ENCODE peak calls at places on chromosomes 13 and 19, in eight cellular contexts. S is epithelial cell of esophagus, I is GM12864, W is PC-3, F is ascending aorta, P is Peyer's patch, E is HCT116, B is fibroblast of villous mesenchyme. J is an unnamed sample.

GRCh38 chr13:71477735-71478134 is 389.3 kb downstream of the DACH1 start:
- DNase-seq in S (peak), I (no peak), W (peak), F (no peak), P (no peak), E (peak), B (no peak), J (no peak)

GRCh38 chr13:75715598-75716523 is 79.7 kb downstream of the LMO7 start:
- DNase-seq in S (peak), I (no peak), W (peak), F (no peak), P (no peak), E (no peak), B (peak), J (no peak)

GRCh38 chr19:33395561-33396550 is 22.3 kb downstream of the CEBPG start:
- DNase-seq in S (no peak), I (no peak), W (no peak), F (no peak), P (no peak), E (no peak), B (no peak), J (no peak)

GRCh38 chr19:55347442-55348009 is 7.0 kb downstream of the COX6B2 start:
- DNase-seq in S (no peak), I (no peak), W (no peak), F (no peak), P (no peak), E (no peak), B (no peak), J (no peak)

GRCh38 chr19:11261431-11261901 is 858 bp downstream of the DOCK6 start:
- DNase-seq in S (no peak), I (no peak), W (no peak), F (no peak), P (no peak), E (no peak), B (no peak), J (no peak)

GRCh38 chr19:7888145-7888825 is at the start of gene LRRC8E:
- DNase-seq in S (peak), I (no peak), W (peak), F (no peak), P (peak), E (no peak), B (peak), J (no peak)

GRCh38 chr13:39956036-39956435 is 300.6 kb downstream of the COG6 start:
- DNase-seq in S (peak), I (no peak), W (no peak), F (no peak), P (no peak), E (no peak), B (no peak), J (no peak)

GRCh38 chr13:47039106-47039505 is 142.3 kb upstream of the HTR2A start:
- DNase-seq in S (peak), I (no peak), W (peak), F (no peak), P (no peak), E (no peak), B (peak), J (no peak)

GRCh38 chr13:113823771-113824170 is 40.1 kb downstream of the GAS6 start:
- DNase-seq in S (no peak), I (no peak), W (no peak), F (no peak), P (no peak), E (no peak), B (no peak), J (no peak)

GRCh38 chr13:44278164-44278563 is 95.5 kb upstream of the SERP2 start:
- DNase-seq in S (no peak), I (no peak), W (no peak), F (no peak), P (no peak), E (no peak), B (no peak), J (no peak)

GRCh38 chr19:41548954-41549688 is 26.8 kb upstream of the CEACAM21 start:
- DNase-seq in S (no peak), I (no peak), W (no peak), F (no peak), P (peak), E (no peak), B (no peak), J (no peak)

GRCh38 chr19:2087621-2088100 is 8.5 kb downstream of the MOB3A start:
- DNase-seq in S (no peak), I (no peak), W (no peak), F (no peak), P (peak), E (no peak), B (no peak), J (no peak)

GRCh38 chr13:26557393-26558073 is at the start of gene WASF3:
- DNase-seq in S (peak), I (peak), W (peak), F (peak), P (peak), E (peak), B (peak), J (peak)

GRCh38 chr13:67150608-67151007 is 79.5 kb downstream of the PCDH9 start:
- DNase-seq in S (peak), I (no peak), W (no peak), F (no peak), P (no peak), E (no peak), B (no peak), J (peak)

GRCh38 chr13:39025433-39025839 is 12.5 kb downstream of the PROSER1 start:
- DNase-seq in S (no peak), I (no peak), W (peak), F (no peak), P (no peak), E (no peak), B (no peak), J (peak)

GRCh38 chr13:36766295-36766694 is 52.7 kb upstream of the RFXAP start:
- DNase-seq in S (peak), I (no peak), W (peak), F (no peak), P (no peak), E (peak), B (peak), J (no peak)

DNA sequence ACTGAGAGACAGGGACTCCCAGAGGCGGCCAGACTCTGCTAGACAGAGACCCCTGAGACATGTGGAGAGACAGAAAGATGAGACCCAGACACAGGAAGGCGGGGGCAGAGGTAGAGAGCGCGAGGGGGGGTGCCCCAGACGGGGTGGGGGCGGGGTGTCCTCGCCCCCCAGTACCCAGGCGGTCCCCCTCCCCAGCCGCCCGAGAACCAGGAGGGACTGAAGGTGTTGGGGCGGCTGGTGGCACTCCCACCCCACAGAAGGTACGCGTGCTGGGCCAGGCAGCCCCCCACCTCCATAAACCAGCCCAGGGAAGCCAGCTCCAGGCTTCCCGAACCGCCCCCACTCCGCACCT is 336 bp downstream of the SLC8A2 start:
- DNase-seq in S (no peak), I (no peak), W (no peak), F (no peak), P (no peak), E (no peak), B (no peak), J (no peak)
- H3K4me3 ChIP-seq in S (no peak), I (no peak), W (no peak), F (peak), P (no peak), E (no peak), B (no peak), J (no peak)

GRCh38 chr13:45280751-45281634 is 60.0 kb downstream of the TPT1 start:
- DNase-seq in S (peak), I (peak), W (peak), F (no peak), P (peak), E (peak), B (peak), J (peak)
- TF ChIP-seq CTCF in S (peak), I (peak), W (peak), F (peak), P (no peak), E (peak), B (peak), J (peak)

GRCh38 chr19:3950871-3951861 is 18.3 kb downstream of the NMRK2 start:
- DNase-seq in S (no peak), I (no peak), W (no peak), F (no peak), P (no peak), E (no peak), B (no peak), J (no peak)
- H3K4me3 ChIP-seq in S (no peak), I (no peak), W (no peak), F (peak), P (no peak), E (no peak), B (no peak), J (no peak)

GRCh38 chr19:17340871-17341357 is 3.6 kb downstream of the GTPBP3 start:
- DNase-seq in S (no peak), I (no peak), W (no peak), F (no peak), P (no peak), E (no peak), B (no peak), J (no peak)
- TF ChIP-seq CTCF in S (no peak), I (no peak), W (no peak), F (no peak), P (no peak), E (peak), B (no peak), J (no peak)

GRCh38 chr19:48516536-48516935 is 4.9 kb upstream of the LMTK3 start:
- DNase-seq in S (no peak), I (no peak), W (no peak), F (no peak), P (no peak), E (no peak), B (no peak), J (no peak)

GRCh38 chr19:48513289-48514122 is 1.9 kb upstream of the LMTK3 start:
- DNase-seq in S (peak), I (peak), W (peak), F (no peak), P (peak), E (peak), B (peak), J (no peak)

GRCh38 chr19:48511800-48512503 is at the start of gene LMTK3:
- DNase-seq in S (no peak), I (no peak), W (peak), F (no peak), P (peak), E (no peak), B (no peak), J (no peak)

GRCh38 chr19:48512504-48513288 is 1.1 kb upstream of the LMTK3 start:
- DNase-seq in S (no peak), I (no peak), W (no peak), F (no peak), P (no peak), E (no peak), B (no peak), J (no peak)

GRCh38 chr19:48514123-48514458 is 2.5 kb upstream of the LMTK3 start:
- DNase-seq in S (no peak), I (no peak), W (no peak), F (no peak), P (no peak), E (no peak), B (no peak), J (no peak)
- H3K4me3 ChIP-seq in S (no peak), I (peak), W (peak), F (peak), P (peak), E (peak), B (peak), J (no peak)

GRCh38 chr19:16380943-16381755 is 56.5 kb downstream of the KLF2 start:
- DNase-seq in S (no peak), I (no peak), W (no peak), F (no peak), P (no peak), E (no peak), B (no peak), J (no peak)

GRCh38 chr19:16381756-16382401 is 57.3 kb downstream of the KLF2 start:
- DNase-seq in S (no peak), I (no peak), W (no peak), F (peak), P (no peak), E (no peak), B (peak), J (no peak)

GRCh38 chr19:16384688-16385087 is 60.1 kb downstream of the KLF2 start:
- DNase-seq in S (no peak), I (no peak), W (no peak), F (no peak), P (no peak), E (no peak), B (no peak), J (no peak)

GRCh38 chr19:16383584-16384161 is 59.0 kb downstream of the KLF2 start:
- DNase-seq in S (no peak), I (no peak), W (no peak), F (no peak), P (no peak), E (no peak), B (no peak), J (no peak)

DNA sequence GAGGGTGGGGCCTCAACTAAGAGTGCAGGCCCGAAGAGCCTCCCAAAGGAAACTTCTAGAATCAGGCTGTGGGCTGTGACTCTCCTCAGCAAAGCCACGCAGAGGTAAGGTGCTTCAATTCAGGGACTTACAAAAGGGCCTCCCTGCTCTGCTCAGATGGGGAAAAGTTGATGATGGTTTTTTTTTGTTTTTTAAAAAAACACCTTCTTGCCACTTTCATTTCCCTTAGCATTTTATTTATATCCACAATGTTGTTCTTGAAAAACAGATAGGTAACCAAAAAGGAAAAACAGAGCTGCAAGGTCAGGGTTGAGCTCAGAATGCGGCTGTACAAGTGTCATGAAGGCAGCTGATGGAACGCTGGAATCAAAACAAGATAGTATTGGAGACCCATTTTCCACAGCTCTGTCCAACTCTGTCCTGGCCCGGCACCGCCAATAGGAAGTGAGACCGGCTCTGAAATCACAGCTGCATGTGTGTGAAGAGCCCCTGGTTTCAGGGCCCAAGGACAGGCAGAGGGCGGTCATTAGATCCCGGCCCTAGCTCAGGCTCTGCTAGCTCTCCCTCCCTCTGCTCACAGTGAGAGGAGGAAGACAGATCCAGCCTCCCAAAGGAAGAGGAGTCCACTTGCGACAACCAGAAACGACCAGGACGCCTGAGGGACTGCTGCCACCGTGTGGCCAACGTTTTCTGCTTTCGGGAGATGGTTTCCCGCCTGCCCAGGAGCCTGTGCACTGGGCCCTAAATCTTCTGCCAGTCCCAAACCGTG is 58.3 kb downstream of the KLF2 start:
- DNase-seq in S (peak), I (peak), W (peak), F (peak), P (peak), E (peak), B (peak), J (no peak)
- TF ChIP-seq CTCF in S (peak), I (peak), W (peak), F (peak), P (peak), E (peak), B (peak), J (peak)

DNA sequence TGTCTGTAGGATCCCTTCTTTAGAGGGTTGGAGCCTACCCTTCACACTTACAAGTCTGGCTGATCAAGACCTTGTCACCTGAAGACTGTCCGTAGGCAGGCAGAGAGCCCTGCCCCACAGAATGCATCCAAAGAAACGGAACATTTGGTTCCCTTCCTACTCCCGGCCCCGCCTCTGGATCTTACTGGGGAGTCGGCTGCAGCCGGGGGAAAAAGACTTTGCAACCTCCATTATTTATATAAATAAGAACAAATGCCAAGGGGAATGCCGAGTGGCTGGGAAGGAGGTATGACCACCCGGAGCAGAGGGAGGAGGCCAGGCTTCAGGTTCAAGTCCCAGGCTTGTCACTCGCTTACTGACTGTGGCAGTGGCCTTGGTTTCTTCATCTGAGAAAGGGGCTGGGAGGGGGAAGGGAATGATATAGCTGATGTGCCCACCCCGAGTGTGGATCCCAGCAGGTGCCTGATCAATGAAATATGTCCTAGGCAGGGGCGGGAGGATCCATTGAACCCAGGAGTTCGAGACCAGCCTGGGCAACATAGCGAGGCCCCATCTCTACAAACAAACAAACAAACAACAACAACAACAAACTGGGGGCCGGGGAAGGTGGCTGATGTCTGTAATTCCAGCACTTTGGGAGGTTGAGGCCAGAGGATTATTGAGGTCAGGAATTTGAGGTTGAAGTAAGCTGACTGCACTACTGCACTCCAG is 48.7 kb downstream of the RFX2 start:
- DNase-seq in S (no peak), I (no peak), W (no peak), F (no peak), P (peak), E (no peak), B (no peak), J (no peak)
- H3K4me3 ChIP-seq in S (no peak), I (no peak), W (no peak), F (peak), P (no peak), E (no peak), B (no peak), J (no peak)

GRCh38 chr13:101942038-101942437 is 459.8 kb downstream of the FGF14 start:
- DNase-seq in S (peak), I (no peak), W (peak), F (no peak), P (no peak), E (no peak), B (peak), J (no peak)
- TF ChIP-seq CTCF in S (peak), I (peak), W (peak), F (peak), P (peak), E (peak), B (peak), J (peak)

GRCh38 chr13:29703421-29703820 is 107.9 kb upstream of the SLC7A1 start:
- DNase-seq in S (no peak), I (no peak), W (no peak), F (no peak), P (no peak), E (no peak), B (peak), J (no peak)
- H3K4me3 ChIP-seq in S (no peak), I (no peak), W (no peak), F (no peak), P (no peak), E (no peak), B (no peak), J (no peak)

GRCh38 chr19:15810335-15810734 is 5.1 kb downstream of the OR10H1 start:
- DNase-seq in S (no peak), I (no peak), W (peak), F (no peak), P (peak), E (no peak), B (no peak), J (no peak)
- TF ChIP-seq CTCF in S (peak), I (peak), W (peak), F (no peak), P (no peak), E (peak), B (no peak), J (peak)

J was measured in LNCaP clone FGC.